ENCODE peak calls at places on chromosomes 13 and 19, in ten cellular contexts. L, C, Q, F, H, N, P, A, U and J are unnamed samples.

GRCh38 chr19:42114412-42114811 is 17.8 kb downstream of the POU2F2 start:
- DNase-seq in L (no peak), N (no peak), A (no peak), C (no peak), F (no peak), U (no peak), P (peak; percentile 18), Q (peak; percentile 63), H (no peak), J (no peak)

GRCh38 chr19:986083-986482 is 1.9 kb downstream of the WDR18 start:
- DNase-seq in A (no peak), Q (no peak), F (no peak), C (no peak), U (no peak), N (no peak), P (no peak), H (no peak), L (no peak), J (no peak)

GRCh38 chr19:52946322-52947310 is 16.1 kb downstream of the ZNF816 start:
- DNase-seq in P (peak; percentile 95), F (no peak), C (peak; percentile 36), H (peak; percentile 77), A (peak; percentile 86), L (no peak), N (no peak), U (no peak), Q (no peak), J (peak; percentile 88)

GRCh38 chr19:5585461-5586299 is 17.9 kb upstream of the TINCR start:
- DNase-seq in N (no peak), F (peak; percentile 23), L (no peak), U (peak; percentile 24), Q (no peak), P (peak; percentile 82), C (no peak), A (no peak), H (no peak), J (peak; percentile 70)

GRCh38 chr19:22604571-22605274 is 29.4 kb upstream of the ZNF492 start:
- DNase-seq in F (no peak), A (no peak), C (no peak), P (no peak), N (no peak), L (no peak), U (no peak), H (no peak), Q (no peak), J (no peak)

GRCh38 chr19:2050349-2050990 is 574 bp downstream of the MKNK2 start:
- DNase-seq in U (no peak), H (no peak), P (no peak), Q (no peak), C (no peak), L (no peak), N (no peak), A (no peak), F (no peak), J (peak; percentile 48)

GRCh38 chr19:36819130-36819630 is 19.0 kb downstream of the ZNF790 start:
- DNase-seq in Q (no peak), N (no peak), F (no peak), A (no peak), P (no peak), C (no peak), L (no peak), H (no peak), U (no peak), J (no peak)

GRCh38 chr19:41588497-41589209 is 12.7 kb downstream of the CEACAM21 start:
- DNase-seq in L (peak; percentile 61), F (no peak), A (peak; percentile 33), Q (no peak), U (no peak), H (peak; percentile 50), N (peak; percentile 9), P (no peak), C (no peak), J (no peak)

GRCh38 chr13:27131202-27131623 is 40.4 kb downstream of the USP12 start:
- DNase-seq in U (peak; percentile 68), H (peak; percentile 87), N (no peak), F (peak; percentile 64), C (peak; percentile 70), L (no peak), P (no peak), Q (no peak), A (no peak), J (no peak)

GRCh38 chr19:7928741-7929701 is 3.1 kb upstream of the CTXN1 start:
- DNase-seq in H (peak; percentile 87), L (peak; percentile 74), N (peak; percentile 63), P (peak; percentile 76), F (peak; percentile 44), C (no peak), U (peak; percentile 67), Q (no peak), A (no peak), J (peak; percentile 58)

GRCh38 chr19:45171211-45171623 is 6.8 kb downstream of the TRAPPC6A start:
- DNase-seq in N (no peak), C (no peak), A (no peak), L (no peak), P (no peak), Q (no peak), U (no peak), F (peak; percentile 16), H (no peak), J (no peak)

GRCh38 chr19:17751103-17751911 is at the start of gene FCHO1:
- DNase-seq in F (peak; percentile 69), Q (no peak), A (peak; percentile 65), U (peak; percentile 83), H (no peak), L (no peak), C (no peak), P (no peak), N (no peak), J (peak; percentile 69)

GRCh38 chr19:37931941-37932655 is 25.1 kb downstream of the SIPA1L3 start:
- DNase-seq in C (peak; percentile 88), A (peak; percentile 87), P (peak; percentile 90), L (peak; percentile 96), F (no peak), Q (peak; percentile 80), U (no peak), N (no peak), H (peak; percentile 92), J (peak; percentile 85)

GRCh38 chr13:64158910-64159309 is 2743.3 kb upstream of the PCDH20 start:
- DNase-seq in Q (no peak), U (no peak), L (no peak), P (no peak), H (peak; percentile 3), A (no peak), F (no peak), C (no peak), N (no peak), J (no peak)

GRCh38 chr13:51130348-51130747 is 19.3 kb upstream of the C13orf42 start:
- DNase-seq in H (no peak), A (no peak), F (no peak), N (no peak), L (no peak), C (no peak), P (no peak), U (no peak), Q (no peak), J (no peak)

GRCh38 chr13:39132286-39132685 is 94.0 kb downstream of the NHLRC3 start:
- DNase-seq in Q (no peak), F (no peak), U (no peak), A (no peak), H (peak; percentile 34), L (peak; percentile 76), P (no peak), C (no peak), N (no peak), J (no peak)

GRCh38 chr19:52898101-52898500 is 666 bp upstream of the ZNF320 start:
- DNase-seq in U (no peak), N (no peak), C (no peak), L (no peak), H (no peak), P (peak; percentile 88), F (no peak), A (no peak), Q (no peak), J (no peak)

GRCh38 chr19:58366576-58367430 is 4.3 kb upstream of the ZNF497 start:
- DNase-seq in Q (no peak), F (no peak), N (no peak), L (no peak), U (no peak), P (no peak), A (no peak), H (no peak), C (no peak), J (no peak)

GRCh38 chr19:31350033-31350692 is 927 bp upstream of the TSHZ3 start:
- DNase-seq in H (no peak), A (no peak), L (no peak), C (no peak), U (no peak), P (no peak), N (no peak), Q (no peak), F (no peak), J (no peak)

GRCh38 chr13:21625366-21625765 is 21.4 kb upstream of the MICU2 start:
- DNase-seq in Q (peak; percentile 82), U (no peak), H (peak; percentile 59), A (peak; percentile 31), C (no peak), L (peak; percentile 83), N (no peak), P (no peak), F (no peak), J (no peak)